ENCODE peak calls at places on chromosome 20, in five cellular contexts. One of them, this sample, is unnamed.

GRCh38 chr20:39880890-39881289 is 808.1 kb downstream of the MAFB start:
- DNase-seq in A549: peak; percentile 1
- DNase-seq in K562: peak; percentile 0
- DNase-seq in HepG2: no peak
- DNase-seq in H1: peak; percentile 9
- DNase-seq in this sample: no peak

GRCh38 chr20:32521780-32522524 is 63.2 kb downstream of the NOL4L start:
- DNase-seq in A549: peak; percentile 79
- DNase-seq in K562: peak; percentile 80
- DNase-seq in HepG2: peak; percentile 72
- DNase-seq in H1: peak; percentile 54
- DNase-seq in this sample: peak; percentile 49

GRCh38 chr20:25321991-25322390 is 68.6 kb downstream of the ABHD12 start:
- DNase-seq in A549: no peak
- DNase-seq in K562: no peak
- DNase-seq in HepG2: no peak
- DNase-seq in H1: no peak
- DNase-seq in this sample: no peak

GRCh38 chr20:39943336-39943735 is 745.7 kb downstream of the MAFB start:
- DNase-seq in A549: no peak
- DNase-seq in K562: no peak
- DNase-seq in HepG2: no peak
- DNase-seq in H1: no peak
- DNase-seq in this sample: no peak

GRCh38 chr20:35120012-35120701 is 27.0 kb downstream of the EDEM2 start:
- DNase-seq in A549: no peak
- DNase-seq in K562: peak; percentile 95
- DNase-seq in HepG2: no peak
- DNase-seq in H1: no peak
- DNase-seq in this sample: peak; percentile 89

GRCh38 chr20:32064667-32065066 is 12.6 kb downstream of the HCK start:
- DNase-seq in A549: no peak
- DNase-seq in K562: no peak
- DNase-seq in HepG2: no peak
- DNase-seq in H1: no peak
- DNase-seq in this sample: no peak

GRCh38 chr20:33976959-33977358 is 16.8 kb upstream of the RALY start:
- DNase-seq in A549: no peak
- DNase-seq in K562: no peak
- DNase-seq in HepG2: no peak
- DNase-seq in H1: no peak
- DNase-seq in this sample: no peak

GRCh38 chr20:59810376-59811187 is 122.9 kb downstream of the SYCP2 start:
- DNase-seq in A549: no peak
- DNase-seq in K562: no peak
- DNase-seq in HepG2: no peak
- DNase-seq in H1: no peak
- DNase-seq in this sample: no peak

GRCh38 chr20:52965380-52965779 is 6.8 kb upstream of the TSHZ2 start:
- DNase-seq in A549: no peak
- DNase-seq in K562: no peak
- DNase-seq in HepG2: no peak
- DNase-seq in H1: no peak
- DNase-seq in this sample: no peak

DNA sequence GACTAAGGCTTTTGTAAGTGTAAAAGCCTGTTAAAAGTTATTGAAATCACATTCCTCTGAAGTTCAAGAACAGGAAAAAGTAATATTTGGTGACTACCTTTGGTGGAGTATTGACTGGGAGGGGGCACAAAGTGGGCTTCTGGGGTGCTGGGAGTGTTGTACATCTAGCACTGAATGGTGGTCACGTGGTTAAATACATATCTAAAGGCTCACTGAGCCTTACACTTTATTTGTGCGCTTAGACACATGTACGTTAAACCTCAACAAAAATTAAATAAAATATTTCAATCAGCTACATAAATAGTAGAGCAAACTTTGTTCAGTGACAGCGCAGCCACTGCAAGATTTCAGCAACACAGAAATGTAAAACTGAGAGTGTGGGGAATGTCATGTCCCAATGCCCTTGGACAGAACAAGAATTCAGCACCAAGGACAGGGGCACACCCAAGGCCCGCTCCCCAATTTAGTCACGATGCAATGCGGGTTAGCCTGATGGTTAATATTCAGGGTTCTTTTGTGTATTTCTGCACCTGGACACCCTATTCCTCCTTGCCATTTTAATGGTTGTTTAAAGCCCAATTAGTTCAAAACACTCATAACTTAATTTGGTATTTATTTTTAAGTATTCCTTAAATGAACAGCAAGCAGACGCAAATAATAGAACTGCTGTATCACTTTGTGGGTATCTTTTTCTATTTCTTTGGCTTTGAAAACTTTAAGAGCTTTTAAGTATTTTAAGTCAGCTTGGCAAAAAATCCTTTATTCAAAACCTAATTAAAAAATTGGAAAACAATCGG is 37.4 kb downstream of the ANGPT4 start:
- DNase-seq in A549: peak; percentile 35
- DNase-seq in K562: peak; percentile 61
- DNase-seq in HepG2: no peak
- DNase-seq in H1: no peak
- DNase-seq in this sample: peak; percentile 20
- TF ChIP-seq MAFK in A549: no peak
- TF ChIP-seq MAFK in K562: no peak
- TF ChIP-seq MAFK in HepG2: no peak
- TF ChIP-seq MAFK in H1: no peak
- TF ChIP-seq MAFK in this sample: no peak

GRCh38 chr20:61373956-61374545 is 122.0 kb downstream of the CDH4 start:
- DNase-seq in A549: no peak
- DNase-seq in K562: no peak
- DNase-seq in HepG2: no peak
- DNase-seq in H1: no peak
- DNase-seq in this sample: no peak
- H3K4me3 ChIP-seq in A549: no peak overlapping the region
- H3K4me3 ChIP-seq in K562: no peak overlapping the region
- H3K4me3 ChIP-seq in HepG2: no peak overlapping the region
- H3K4me3 ChIP-seq in H1: no peak overlapping the region
- H3K4me3 ChIP-seq in this sample: no peak overlapping the region

GRCh38 chr20:16542477-16542876 is 30.8 kb downstream of the KIF16B start:
- DNase-seq in A549: no peak
- DNase-seq in K562: no peak
- DNase-seq in HepG2: no peak
- DNase-seq in H1: no peak
- DNase-seq in this sample: no peak
- H3K4me1 ChIP-seq in A549: peaks cover 6% of the 10 kb centered on the region
- H3K4me1 ChIP-seq in K562: no peaks in the 10 kb centered on the region
- H3K4me1 ChIP-seq in HepG2: peaks cover 6% of the 10 kb centered on the region
- H3K4me1 ChIP-seq in H1: no peaks in the 10 kb centered on the region
- H3K4me1 ChIP-seq in this sample: peaks cover 6% of the 10 kb centered on the region

GRCh38 chr20:48451401-48451800 is 376.4 kb downstream of the PREX1 start:
- DNase-seq in A549: no peak
- DNase-seq in K562: no peak
- DNase-seq in HepG2: no peak
- DNase-seq in H1: no peak
- DNase-seq in this sample: no peak
- TF ChIP-seq MAFK in A549: no peak
- TF ChIP-seq MAFK in K562: no peak
- TF ChIP-seq MAFK in HepG2: no peak
- TF ChIP-seq MAFK in H1: no peak
- TF ChIP-seq MAFK in this sample: no peak

GRCh38 chr20:54193817-54194216 is 14.1 kb upstream of the PFDN4 start:
- DNase-seq in A549: no peak
- DNase-seq in K562: no peak
- DNase-seq in HepG2: no peak
- DNase-seq in H1: no peak
- DNase-seq in this sample: no peak

GRCh38 chr20:54197621-54198604 is 10.0 kb upstream of the PFDN4 start:
- DNase-seq in A549: peak; percentile 48
- DNase-seq in K562: no peak
- DNase-seq in HepG2: peak; percentile 92
- DNase-seq in H1: no peak
- DNase-seq in this sample: peak; percentile 49

GRCh38 chr20:54195483-54196472 is 12.1 kb upstream of the PFDN4 start:
- DNase-seq in A549: no peak
- DNase-seq in K562: peak; percentile 14
- DNase-seq in HepG2: peak; percentile 67
- DNase-seq in H1: no peak
- DNase-seq in this sample: no peak

GRCh38 chr20:54199283-54199682 is 8.6 kb upstream of the PFDN4 start:
- DNase-seq in A549: no peak
- DNase-seq in K562: no peak
- DNase-seq in HepG2: no peak
- DNase-seq in H1: no peak
- DNase-seq in this sample: no peak

DNA sequence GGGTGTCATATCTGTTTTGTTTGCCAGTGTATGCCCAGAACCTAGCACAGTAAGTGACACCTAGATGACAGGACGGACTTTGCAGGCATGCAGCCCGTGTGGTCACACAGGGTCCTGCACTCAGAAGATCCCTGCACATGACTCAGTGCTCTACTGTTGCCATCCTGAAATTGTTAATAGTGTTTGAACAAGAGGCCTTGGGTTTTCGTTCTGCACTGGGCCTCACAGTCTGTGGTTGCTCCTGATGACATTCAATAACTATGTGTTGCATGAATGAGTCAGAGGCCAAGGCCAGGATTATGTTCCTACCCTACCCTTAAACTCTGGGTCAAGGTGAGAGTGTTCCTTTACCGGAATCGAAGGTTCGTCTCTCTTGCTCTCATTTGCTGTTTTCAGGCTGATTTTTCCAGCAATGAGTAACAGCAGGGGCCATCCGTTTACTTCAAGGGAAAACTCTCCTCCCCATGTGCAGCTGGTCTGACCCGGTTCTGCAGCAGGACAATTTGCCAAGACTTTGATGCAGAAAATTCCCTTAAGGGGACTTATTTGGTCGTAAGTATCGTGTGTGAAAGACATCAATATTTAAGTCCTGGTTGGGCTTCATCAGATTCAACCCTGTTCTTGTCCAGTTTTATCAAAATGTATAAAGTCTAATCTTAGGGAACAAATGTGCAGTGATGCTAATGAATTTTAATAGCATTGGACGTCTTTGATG is 13.0 kb upstream of the PFDN4 start:
- DNase-seq in A549: peak; percentile 44
- DNase-seq in K562: no peak
- DNase-seq in HepG2: peak; percentile 100
- DNase-seq in H1: no peak
- DNase-seq in this sample: peak; percentile 3
- H3K4me3 ChIP-seq in A549: no peak overlapping the region
- H3K4me3 ChIP-seq in K562: no peak overlapping the region
- H3K4me3 ChIP-seq in HepG2: no peak overlapping the region
- H3K4me3 ChIP-seq in H1: no peak overlapping the region
- H3K4me3 ChIP-seq in this sample: no peak overlapping the region

GRCh38 chr20:37704955-37705354 is 11.1 kb downstream of the CTNNBL1 start:
- DNase-seq in A549: no peak
- DNase-seq in K562: no peak
- DNase-seq in HepG2: peak; percentile 58
- DNase-seq in H1: no peak
- DNase-seq in this sample: no peak

GRCh38 chr20:37703338-37703660 is 9.5 kb downstream of the CTNNBL1 start:
- DNase-seq in A549: no peak
- DNase-seq in K562: no peak
- DNase-seq in HepG2: no peak
- DNase-seq in H1: no peak
- DNase-seq in this sample: no peak

GRCh38 chr20:37706298-37706697 is 12.5 kb downstream of the CTNNBL1 start:
- DNase-seq in A549: no peak
- DNase-seq in K562: no peak
- DNase-seq in HepG2: no peak
- DNase-seq in H1: no peak
- DNase-seq in this sample: no peak

GRCh38 chr20:37699202-37699601 is 5.4 kb downstream of the CTNNBL1 start:
- DNase-seq in A549: no peak
- DNase-seq in K562: no peak
- DNase-seq in HepG2: no peak
- DNase-seq in H1: no peak
- DNase-seq in this sample: no peak

GRCh38 chr20:37702643-37703337 is 9.0 kb downstream of the CTNNBL1 start:
- DNase-seq in A549: no peak
- DNase-seq in K562: no peak
- DNase-seq in HepG2: no peak
- DNase-seq in H1: no peak
- DNase-seq in this sample: no peak
- H3K4me1 ChIP-seq in A549: peaks cover 20% of the 10 kb centered on the region
- H3K4me1 ChIP-seq in K562: peaks cover 7% of the 10 kb centered on the region
- H3K4me1 ChIP-seq in HepG2: peaks cover 27% of the 10 kb centered on the region
- H3K4me1 ChIP-seq in H1: no peaks in the 10 kb centered on the region
- H3K4me1 ChIP-seq in this sample: no peaks in the 10 kb centered on the region

GRCh38 chr20:62500237-62500864 is 24.6 kb upstream of the GATA5 start:
- DNase-seq in A549: peak; percentile 80
- DNase-seq in K562: peak; percentile 82
- DNase-seq in HepG2: peak; percentile 56
- DNase-seq in H1: no peak
- DNase-seq in this sample: peak; percentile 20

GRCh38 chr20:62501801-62502495 is 26.2 kb upstream of the GATA5 start:
- DNase-seq in A549: no peak
- DNase-seq in K562: peak; percentile 37
- DNase-seq in HepG2: no peak
- DNase-seq in H1: no peak
- DNase-seq in this sample: peak; percentile 63

GRCh38 chr20:62502496-62503095 is 26.8 kb upstream of the GATA5 start:
- DNase-seq in A549: no peak
- DNase-seq in K562: no peak
- DNase-seq in HepG2: no peak
- DNase-seq in H1: no peak
- DNase-seq in this sample: no peak

GRCh38 chr20:62498874-62499273 is 23.1 kb upstream of the GATA5 start:
- DNase-seq in A549: no peak
- DNase-seq in K562: no peak
- DNase-seq in HepG2: no peak
- DNase-seq in H1: no peak
- DNase-seq in this sample: no peak

DNA sequence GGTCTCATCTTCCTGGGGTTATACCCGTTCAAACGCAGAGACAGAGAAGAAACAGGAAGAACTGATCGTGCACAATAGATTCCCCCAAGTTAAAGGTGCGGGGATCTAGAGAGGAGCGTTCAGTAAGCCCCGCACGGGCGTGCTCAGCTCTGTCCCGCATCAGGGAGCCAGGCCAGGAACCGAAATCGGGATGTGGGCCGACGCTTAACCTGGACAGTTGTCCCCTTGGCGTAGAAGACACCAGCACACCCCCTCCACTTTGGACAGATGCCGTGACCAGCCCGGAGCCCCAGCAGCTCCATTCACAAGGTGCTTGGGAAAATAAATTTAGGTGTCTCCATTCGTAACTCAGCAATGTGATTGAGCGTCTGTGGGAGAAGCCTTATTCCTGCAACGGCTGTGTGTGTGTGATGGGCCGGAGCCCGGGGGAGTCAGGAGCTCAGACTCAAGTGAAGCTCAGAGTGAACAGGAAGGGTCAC is 24.0 kb upstream of the GATA5 start:
- DNase-seq in A549: no peak
- DNase-seq in K562: no peak
- DNase-seq in HepG2: no peak
- DNase-seq in H1: no peak
- DNase-seq in this sample: no peak
- TF ChIP-seq MAFK in A549: no peak
- TF ChIP-seq MAFK in K562: no peak
- TF ChIP-seq MAFK in HepG2: no peak
- TF ChIP-seq MAFK in H1: no peak
- TF ChIP-seq MAFK in this sample: no peak